ENCODE peak calls at places on chromosomes 7 and 10, in nine cellular contexts. L, Q, J, E, W, Z, C, K and M are unnamed samples.

GRCh38 chr7:1874522-1875389 is 204.7 kb downstream of the ELFN1 start:
- DNase-seq in L (no peak), Q (no peak), J (peak), E (no peak), W (no peak), Z (no peak), C (no peak), K (no peak), M (no peak)

GRCh38 chr10:58385784-58386112 is 538 bp downstream of the TFAM start:
- DNase-seq in L (no peak), Q (peak), J (peak), E (no peak), W (no peak), Z (no peak), C (peak), K (peak), M (no peak)

GRCh38 chr7:158000160-158000559 is 587.5 kb downstream of the PTPRN2 start:
- DNase-seq in L (no peak), Q (no peak), J (peak), E (no peak), W (no peak), Z (no peak), C (no peak), K (no peak), M (no peak)

GRCh38 chr7:140121321-140121720 is 55.5 kb downstream of the KDM7A start:
- DNase-seq in L (no peak), Q (no peak), J (no peak), E (no peak), W (no peak), Z (no peak), C (no peak), K (no peak), M (no peak)

GRCh38 chr7:125033506-125033905 is 103.9 kb upstream of the POT1 start:
- DNase-seq in L (no peak), Q (no peak), J (peak), E (no peak), W (no peak), Z (no peak), C (peak), K (no peak), M (peak)

GRCh38 chr7:81234896-81235295 is 316.0 kb upstream of the SEMA3C start:
- DNase-seq in L (no peak), Q (no peak), J (no peak), E (no peak), W (no peak), Z (no peak), C (no peak), K (no peak), M (no peak)

GRCh38 chr7:75533926-75534325 is 41.8 kb downstream of the SPDYE5 start:
- DNase-seq in L (no peak), Q (no peak), J (no peak), E (no peak), W (no peak), Z (no peak), C (no peak), K (no peak), M (no peak)

GRCh38 chr7:108167460-108167859 is 37.3 kb upstream of the LAMB4 start:
- DNase-seq in L (no peak), Q (no peak), J (no peak), E (no peak), W (no peak), Z (no peak), C (no peak), K (peak), M (no peak)

GRCh38 chr10:49347342-49347741 is 48.4 kb downstream of the C10orf71 start:
- DNase-seq in L (no peak), Q (no peak), J (no peak), E (no peak), W (peak), Z (no peak), C (no peak), K (no peak), M (no peak)

GRCh38 chr10:80433134-80433533 is 21.0 kb upstream of the TSPAN14 start:
- DNase-seq in L (no peak), Q (no peak), J (no peak), E (no peak), W (no peak), Z (no peak), C (no peak), K (no peak), M (no peak)

GRCh38 chr7:122975341-122975740 is 20.2 kb downstream of the TAS2R16 start:
- DNase-seq in L (no peak), Q (peak), J (no peak), E (no peak), W (no peak), Z (no peak), C (no peak), K (no peak), M (no peak)

GRCh38 chr7:498678-499641 is 20.7 kb downstream of the PDGFA start:
- DNase-seq in L (no peak), Q (no peak), J (no peak), E (no peak), W (no peak), Z (no peak), C (no peak), K (peak), M (no peak)

GRCh38 chr10:84818956-84819355 is 490.6 kb downstream of the CCSER2 start:
- DNase-seq in L (no peak), Q (no peak), J (peak), E (no peak), W (no peak), Z (no peak), C (no peak), K (no peak), M (no peak)

GRCh38 chr10:73931767-73932624 is 21.1 kb downstream of the PLAU start:
- DNase-seq in L (no peak), Q (peak), J (peak), E (peak), W (no peak), Z (peak), C (peak), K (peak), M (no peak)